ENCODE peak calls at places on chromosomes 3 and 15, in six cellular contexts. One of them, this sample, is unnamed.

GRCh38 chr15:57395292-57395691 is 19.0 kb downstream of the CGNL1 start:
- DNase-seq in right atrium auricular region: no peak
- DNase-seq in GM10248: no peak
- DNase-seq in foreskin fibroblast: peak; percentile 82
- DNase-seq in tibial artery: no peak
- DNase-seq in prostate gland: no peak
- DNase-seq in this sample: no peak

GRCh38 chr3:158314426-158315357 is 204.8 kb downstream of the RSRC1 start:
- DNase-seq in tibial artery: no peak
- DNase-seq in foreskin fibroblast: no peak
- DNase-seq in GM10248: no peak
- DNase-seq in right atrium auricular region: no peak
- DNase-seq in prostate gland: no peak
- DNase-seq in this sample: no peak

GRCh38 chr3:23253214-23253613 is 50.1 kb downstream of the UBE2E2 start:
- DNase-seq in foreskin fibroblast: no peak
- DNase-seq in prostate gland: no peak
- DNase-seq in tibial artery: no peak
- DNase-seq in right atrium auricular region: no peak
- DNase-seq in GM10248: peak; percentile 22
- DNase-seq in this sample: no peak

GRCh38 chr3:126259411-126260391 is 79.3 kb upstream of the ALDH1L1 start:
- DNase-seq in tibial artery: peak; percentile 86
- DNase-seq in prostate gland: no peak
- DNase-seq in GM10248: no peak
- DNase-seq in foreskin fibroblast: peak; percentile 61
- DNase-seq in right atrium auricular region: no peak
- DNase-seq in this sample: peak; percentile 8

GRCh38 chr3:184031187-184031792 is at the start of gene HTR3D:
- DNase-seq in right atrium auricular region: no peak
- DNase-seq in GM10248: no peak
- DNase-seq in prostate gland: no peak
- DNase-seq in foreskin fibroblast: no peak
- DNase-seq in tibial artery: no peak
- DNase-seq in this sample: no peak

GRCh38 chr3:3577823-3578222 is 221.4 kb upstream of the LRRN1 start:
- DNase-seq in GM10248: no peak
- DNase-seq in right atrium auricular region: no peak
- DNase-seq in tibial artery: no peak
- DNase-seq in prostate gland: no peak
- DNase-seq in foreskin fibroblast: no peak
- DNase-seq in this sample: no peak

GRCh38 chr15:35495075-35495474 is 50.9 kb downstream of the DPH6 start:
- DNase-seq in GM10248: no peak
- DNase-seq in right atrium auricular region: no peak
- DNase-seq in prostate gland: no peak
- DNase-seq in foreskin fibroblast: no peak
- DNase-seq in tibial artery: no peak
- DNase-seq in this sample: no peak

GRCh38 chr3:76010252-76010651 is 224.9 kb upstream of the ZNF717 start:
- DNase-seq in right atrium auricular region: no peak
- DNase-seq in GM10248: no peak
- DNase-seq in foreskin fibroblast: no peak
- DNase-seq in tibial artery: no peak
- DNase-seq in prostate gland: no peak
- DNase-seq in this sample: no peak

GRCh38 chr3:49790626-49791411 is 4.5 kb upstream of the IP6K1 start:
- DNase-seq in prostate gland: no peak
- DNase-seq in GM10248: no peak
- DNase-seq in tibial artery: peak; percentile 37
- DNase-seq in foreskin fibroblast: no peak
- DNase-seq in right atrium auricular region: no peak
- DNase-seq in this sample: no peak

GRCh38 chr3:147373301-147373700 is 33.0 kb downstream of the ZIC4 start:
- DNase-seq in right atrium auricular region: peak; percentile 7
- DNase-seq in GM10248: no peak
- DNase-seq in foreskin fibroblast: no peak
- DNase-seq in tibial artery: no peak
- DNase-seq in prostate gland: no peak
- DNase-seq in this sample: no peak

GRCh38 chr3:12866836-12867235 is 25.5 kb upstream of the RPL32 start:
- DNase-seq in foreskin fibroblast: no peak
- DNase-seq in GM10248: no peak
- DNase-seq in right atrium auricular region: no peak
- DNase-seq in tibial artery: no peak
- DNase-seq in prostate gland: no peak
- DNase-seq in this sample: no peak

GRCh38 chr3:187062526-187063177 is 76.6 kb downstream of the RPL39L start:
- DNase-seq in right atrium auricular region: no peak
- DNase-seq in tibial artery: no peak
- DNase-seq in prostate gland: peak; percentile 64
- DNase-seq in foreskin fibroblast: peak; percentile 64
- DNase-seq in GM10248: no peak
- DNase-seq in this sample: peak; percentile 62

GRCh38 chr3:171231361-171231760 is 204.8 kb upstream of the SLC2A2 start:
- DNase-seq in prostate gland: no peak
- DNase-seq in foreskin fibroblast: no peak
- DNase-seq in GM10248: no peak
- DNase-seq in right atrium auricular region: no peak
- DNase-seq in tibial artery: no peak
- DNase-seq in this sample: no peak

GRCh38 chr15:53401503-53401902 is 358.0 kb downstream of the WDR72 start:
- DNase-seq in GM10248: no peak
- DNase-seq in tibial artery: no peak
- DNase-seq in foreskin fibroblast: no peak
- DNase-seq in prostate gland: no peak
- DNase-seq in right atrium auricular region: no peak
- DNase-seq in this sample: no peak

GRCh38 chr3:128394033-128394432 is 72.7 kb downstream of the DNAJB8 start:
- DNase-seq in right atrium auricular region: no peak
- DNase-seq in GM10248: no peak
- DNase-seq in tibial artery: no peak
- DNase-seq in prostate gland: no peak
- DNase-seq in foreskin fibroblast: no peak
- DNase-seq in this sample: no peak

GRCh38 chr3:34582054-34582453 is 783.6 kb downstream of the PDCD6IP start:
- DNase-seq in tibial artery: no peak
- DNase-seq in foreskin fibroblast: no peak
- DNase-seq in prostate gland: no peak
- DNase-seq in right atrium auricular region: no peak
- DNase-seq in GM10248: no peak
- DNase-seq in this sample: no peak

GRCh38 chr3:61111764-61112163 is 139.5 kb downstream of the FHIT start:
- DNase-seq in foreskin fibroblast: no peak
- DNase-seq in right atrium auricular region: no peak
- DNase-seq in prostate gland: no peak
- DNase-seq in GM10248: no peak
- DNase-seq in tibial artery: no peak
- DNase-seq in this sample: no peak

GRCh38 chr3:151445283-151446001 is 15.4 kb downstream of the IGSF10 start:
- DNase-seq in foreskin fibroblast: peak; percentile 94
- DNase-seq in right atrium auricular region: peak; percentile 68
- DNase-seq in GM10248: no peak
- DNase-seq in tibial artery: no peak
- DNase-seq in prostate gland: no peak
- DNase-seq in this sample: peak; percentile 98

GRCh38 chr3:127078626-127079025 is 95.7 kb downstream of the PLXNA1 start:
- DNase-seq in foreskin fibroblast: no peak
- DNase-seq in GM10248: no peak
- DNase-seq in right atrium auricular region: no peak
- DNase-seq in prostate gland: no peak
- DNase-seq in tibial artery: no peak
- DNase-seq in this sample: no peak

GRCh38 chr3:52246728-52247454 is 1.3 kb downstream of the PPM1M start:
- DNase-seq in prostate gland: no peak
- DNase-seq in GM10248: peak; percentile 13
- DNase-seq in foreskin fibroblast: no peak
- DNase-seq in tibial artery: peak; percentile 67
- DNase-seq in right atrium auricular region: no peak
- DNase-seq in this sample: no peak

GRCh38 chr15:73335471-73335870 is 33.3 kb downstream of the HCN4 start:
- DNase-seq in right atrium auricular region: no peak
- DNase-seq in tibial artery: no peak
- DNase-seq in GM10248: no peak
- DNase-seq in foreskin fibroblast: no peak
- DNase-seq in prostate gland: no peak
- DNase-seq in this sample: no peak

GRCh38 chr3:112303811-112304325 is 9.9 kb upstream of the SLC9C1 start:
- DNase-seq in tibial artery: no peak
- DNase-seq in GM10248: no peak
- DNase-seq in right atrium auricular region: no peak
- DNase-seq in prostate gland: no peak
- DNase-seq in foreskin fibroblast: peak; percentile 63
- DNase-seq in this sample: no peak

GRCh38 chr3:188947401-188947982 is 224.3 kb upstream of the TPRG1 start:
- DNase-seq in tibial artery: peak; percentile 93
- DNase-seq in foreskin fibroblast: peak; percentile 91
- DNase-seq in prostate gland: peak; percentile 90
- DNase-seq in right atrium auricular region: peak; percentile 92
- DNase-seq in GM10248: no peak
- DNase-seq in this sample: peak; percentile 16
- TF ChIP-seq CTCF in tibial artery: peak; percentile 50
- TF ChIP-seq CTCF in foreskin fibroblast: peak; percentile 24
- TF ChIP-seq CTCF in prostate gland: no peak
- TF ChIP-seq CTCF in right atrium auricular region: peak; percentile 48
- TF ChIP-seq CTCF in GM10248: no peak
- TF ChIP-seq CTCF in this sample: peak; percentile 38

GRCh38 chr3:87498358-87499080 is 222.1 kb upstream of the POU1F1 start:
- DNase-seq in prostate gland: no peak
- DNase-seq in foreskin fibroblast: peak; percentile 41
- DNase-seq in GM10248: no peak
- DNase-seq in tibial artery: no peak
- DNase-seq in right atrium auricular region: no peak
- DNase-seq in this sample: no peak

GRCh38 chr3:87509401-87509800 is 233.0 kb upstream of the POU1F1 start:
- DNase-seq in right atrium auricular region: no peak
- DNase-seq in foreskin fibroblast: no peak
- DNase-seq in GM10248: no peak
- DNase-seq in tibial artery: no peak
- DNase-seq in prostate gland: no peak
- DNase-seq in this sample: no peak

GRCh38 chr3:87501076-87501475 is 224.7 kb upstream of the POU1F1 start:
- DNase-seq in tibial artery: no peak
- DNase-seq in foreskin fibroblast: no peak
- DNase-seq in GM10248: no peak
- DNase-seq in prostate gland: no peak
- DNase-seq in right atrium auricular region: no peak
- DNase-seq in this sample: no peak

GRCh38 chr3:87507753-87508152 is 231.4 kb upstream of the POU1F1 start:
- DNase-seq in foreskin fibroblast: no peak
- DNase-seq in right atrium auricular region: no peak
- DNase-seq in prostate gland: no peak
- DNase-seq in tibial artery: no peak
- DNase-seq in GM10248: no peak
- DNase-seq in this sample: no peak

DNA sequence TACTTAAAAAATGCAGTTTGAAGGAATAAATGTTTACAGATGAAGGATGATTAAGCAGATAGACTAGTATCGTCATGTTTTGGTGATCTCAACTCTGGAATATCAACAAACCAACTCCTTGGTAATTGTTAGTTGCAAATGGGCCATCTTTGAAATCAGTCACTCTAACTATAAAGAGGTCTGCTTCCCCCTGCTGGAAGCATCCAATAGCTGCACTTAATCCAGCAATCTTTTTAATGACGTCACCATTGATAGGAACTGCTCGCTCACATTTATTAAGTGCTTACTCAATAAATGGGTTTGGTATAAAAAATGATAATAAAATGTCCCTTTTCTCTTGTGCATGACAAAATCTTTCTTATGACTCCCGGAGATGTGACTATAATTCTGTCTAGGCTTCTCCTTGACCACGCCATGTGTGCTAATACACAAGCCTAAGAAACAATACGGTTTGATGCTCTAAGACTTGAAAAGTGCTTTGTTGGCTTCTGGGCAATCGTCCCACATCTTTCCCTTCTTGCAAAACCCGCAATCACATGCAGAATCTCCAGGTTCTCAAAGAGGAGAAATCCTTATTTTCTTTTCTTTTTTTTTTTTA is 227.6 kb upstream of the POU1F1 start:
- DNase-seq in GM10248: peak; percentile 28
- DNase-seq in right atrium auricular region: no peak
- DNase-seq in tibial artery: no peak
- DNase-seq in foreskin fibroblast: peak; percentile 84
- DNase-seq in prostate gland: peak; percentile 39
- DNase-seq in this sample: peak; percentile 19
- TF ChIP-seq CTCF in GM10248: peak; percentile 31
- TF ChIP-seq CTCF in right atrium auricular region: peak; percentile 40
- TF ChIP-seq CTCF in tibial artery: peak; percentile 14
- TF ChIP-seq CTCF in foreskin fibroblast: peak; percentile 75
- TF ChIP-seq CTCF in prostate gland: no peak
- TF ChIP-seq CTCF in this sample: peak; percentile 64

GRCh38 chr3:134652886-134653630 is 2.2 kb upstream of the KY start:
- DNase-seq in right atrium auricular region: no peak
- DNase-seq in GM10248: no peak
- DNase-seq in foreskin fibroblast: no peak
- DNase-seq in prostate gland: no peak
- DNase-seq in tibial artery: no peak
- DNase-seq in this sample: no peak

GRCh38 chr3:134649106-134649705 is 1.6 kb downstream of the KY start:
- DNase-seq in tibial artery: no peak
- DNase-seq in right atrium auricular region: no peak
- DNase-seq in foreskin fibroblast: no peak
- DNase-seq in prostate gland: no peak
- DNase-seq in GM10248: no peak
- DNase-seq in this sample: no peak

GRCh38 chr3:134652409-134652831 is 1.6 kb upstream of the KY start:
- DNase-seq in foreskin fibroblast: peak; percentile 28
- DNase-seq in prostate gland: peak; percentile 5
- DNase-seq in tibial artery: no peak
- DNase-seq in right atrium auricular region: peak; percentile 30
- DNase-seq in GM10248: no peak
- DNase-seq in this sample: no peak

GRCh38 chr3:134651347-134652041 is 672 bp upstream of the KY start:
- DNase-seq in prostate gland: peak; percentile 15
- DNase-seq in right atrium auricular region: peak; percentile 58
- DNase-seq in tibial artery: peak; percentile 85
- DNase-seq in foreskin fibroblast: peak; percentile 14
- DNase-seq in GM10248: peak; percentile 8
- DNase-seq in this sample: no peak

GRCh38 chr3:134650431-134651346 is at the start of gene KY:
- DNase-seq in GM10248: peak; percentile 21
- DNase-seq in prostate gland: peak; percentile 18
- DNase-seq in tibial artery: peak; percentile 77
- DNase-seq in right atrium auricular region: peak; percentile 52
- DNase-seq in foreskin fibroblast: peak; percentile 63
- DNase-seq in this sample: no peak
- TF ChIP-seq CTCF in GM10248: no peak
- TF ChIP-seq CTCF in prostate gland: no peak
- TF ChIP-seq CTCF in tibial artery: peak; percentile 11
- TF ChIP-seq CTCF in right atrium auricular region: peak; percentile 57
- TF ChIP-seq CTCF in foreskin fibroblast: peak; percentile 14
- TF ChIP-seq CTCF in this sample: peak; percentile 32

DNA sequence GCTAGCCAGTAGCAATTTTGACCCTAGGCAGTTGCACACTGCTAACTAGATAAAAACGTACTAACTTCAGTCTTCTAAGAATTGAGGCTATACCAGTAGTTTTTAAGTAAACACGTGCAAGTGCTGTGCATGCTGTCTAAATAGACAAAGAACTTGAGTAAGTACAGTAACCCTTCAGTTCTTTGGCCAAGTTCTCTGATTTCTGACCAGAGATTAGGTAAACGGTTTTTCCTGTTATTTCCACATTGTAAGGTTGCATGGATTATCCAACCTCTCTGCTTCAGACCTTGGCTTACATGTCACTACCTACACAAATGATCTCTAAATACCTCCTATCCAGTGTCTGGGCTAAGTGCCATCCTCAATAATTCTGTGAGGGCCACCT is 892 bp upstream of the XXYLT1 start:
- DNase-seq in right atrium auricular region: no peak
- DNase-seq in foreskin fibroblast: no peak
- DNase-seq in GM10248: no peak
- DNase-seq in prostate gland: no peak
- DNase-seq in tibial artery: no peak
- DNase-seq in this sample: no peak
- TF ChIP-seq CTCF in right atrium auricular region: no peak
- TF ChIP-seq CTCF in foreskin fibroblast: no peak
- TF ChIP-seq CTCF in GM10248: no peak
- TF ChIP-seq CTCF in prostate gland: no peak
- TF ChIP-seq CTCF in tibial artery: no peak
- TF ChIP-seq CTCF in this sample: no peak